ENCODE peak calls at places on chromosomes 13 and 19, in six cellular contexts. T is IMR-90, V is A549, O is GM12878, Z is HepG2, L is K562. Q is an unnamed sample.

GRCh38 chr13:104327217-104327616 is 1261.0 kb upstream of the SLC10A2 start:
- DNase-seq in T (no peak), V (no peak), O (no peak), Z (no peak), L (no peak), Q (no peak)

GRCh38 chr19:18764591-18765051 is 26.5 kb downstream of the COMP start:
- DNase-seq in T (no peak), V (no peak), O (no peak), Z (no peak), L (no peak), Q (no peak)

GRCh38 chr19:34269081-34269480 is 14.7 kb downstream of the GARRE1 start:
- DNase-seq in T (no peak), V (no peak), O (no peak), Z (no peak), L (no peak), Q (no peak)

GRCh38 chr19:1027953-1028902 is 1.8 kb downstream of the CNN2 start:
- DNase-seq in T (peak), V (peak), O (no peak), Z (peak), L (peak), Q (no peak)

GRCh38 chr13:112737329-112737728 is 47.5 kb downstream of the ATP11A start:
- DNase-seq in T (no peak), V (no peak), O (no peak), Z (no peak), L (no peak), Q (no peak)

GRCh38 chr13:66660013-66660804 is 569.9 kb downstream of the PCDH9 start:
- DNase-seq in T (peak), V (no peak), O (no peak), Z (no peak), L (no peak), Q (peak)

GRCh38 chr19:35136977-35137702 is 1.5 kb upstream of the FXYD1 start:
- DNase-seq in T (no peak), V (no peak), O (no peak), Z (peak), L (no peak), Q (no peak)

GRCh38 chr13:43107780-43108179 is 84.4 kb downstream of the DNAJC15 start:
- DNase-seq in T (peak), V (no peak), O (no peak), Z (no peak), L (no peak), Q (no peak)

GRCh38 chr13:27270594-27271520 is at the start of gene RASL11A:
- DNase-seq in T (peak), V (peak), O (no peak), Z (peak), L (peak), Q (peak)
- TF ChIP-seq BHLHE40 in T (no peak), V (no peak), O (peak), Z (no peak), L (no peak), Q (no peak)

GRCh38 chr13:35957174-35957867 is 173.9 kb downstream of the DCLK1 start:
- DNase-seq in T (peak), V (no peak), O (no peak), Z (no peak), L (no peak), Q (no peak)

GRCh38 chr13:35954207-35954560 is 177.0 kb downstream of the DCLK1 start:
- DNase-seq in T (no peak), V (no peak), O (no peak), Z (no peak), L (no peak), Q (no peak)

GRCh38 chr13:35957996-35958395 is 173.2 kb downstream of the DCLK1 start:
- DNase-seq in T (no peak), V (no peak), O (no peak), Z (no peak), L (no peak), Q (no peak)

GRCh38 chr13:35956074-35956473 is 175.1 kb downstream of the DCLK1 start:
- DNase-seq in T (no peak), V (no peak), O (no peak), Z (no peak), L (no peak), Q (no peak)

DNA sequence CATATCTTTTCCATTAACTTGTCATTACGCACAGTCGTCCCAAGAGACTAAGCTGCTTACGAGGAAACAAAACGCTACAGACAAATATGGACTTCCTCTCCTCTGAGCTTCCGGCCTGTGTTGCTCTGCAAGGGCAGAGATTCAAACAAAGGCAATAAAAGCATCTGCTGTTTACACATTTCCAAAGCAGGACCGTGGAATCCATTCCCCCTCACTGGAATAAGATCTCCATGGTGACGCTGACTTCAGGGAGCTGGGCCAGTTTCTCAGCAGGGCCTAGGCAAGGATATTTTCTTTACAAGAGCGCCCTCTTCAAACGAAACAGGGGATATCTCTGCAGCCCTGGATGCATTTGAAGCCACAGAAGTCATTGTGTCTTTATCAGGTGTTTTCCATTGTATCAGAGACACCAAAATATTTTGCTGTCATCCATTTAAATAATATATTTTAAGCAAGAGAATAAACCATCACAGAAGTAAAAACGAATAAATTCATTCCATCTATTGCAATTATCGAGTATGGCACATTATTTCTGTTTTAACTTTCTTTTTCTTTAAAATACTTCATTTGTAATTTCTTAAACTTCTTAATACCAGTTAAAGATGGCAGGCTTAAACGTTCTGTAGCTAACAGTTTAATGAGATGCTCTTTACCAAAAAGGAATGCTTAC is 177.5 kb downstream of the DCLK1 start:
- DNase-seq in T (peak), V (peak), O (no peak), Z (peak), L (peak), Q (peak)
- TF ChIP-seq BHLHE40 in T (no peak), V (no peak), O (no peak), Z (no peak), L (no peak), Q (no peak)

GRCh38 chr19:52099497-52100138 is 4.1 kb upstream of the ZNF841 start:
- DNase-seq in T (no peak), V (no peak), O (no peak), Z (peak), L (no peak), Q (no peak)
- TF ChIP-seq BHLHE40 in T (no peak), V (no peak), O (no peak), Z (peak), L (no peak), Q (no peak)

DNA sequence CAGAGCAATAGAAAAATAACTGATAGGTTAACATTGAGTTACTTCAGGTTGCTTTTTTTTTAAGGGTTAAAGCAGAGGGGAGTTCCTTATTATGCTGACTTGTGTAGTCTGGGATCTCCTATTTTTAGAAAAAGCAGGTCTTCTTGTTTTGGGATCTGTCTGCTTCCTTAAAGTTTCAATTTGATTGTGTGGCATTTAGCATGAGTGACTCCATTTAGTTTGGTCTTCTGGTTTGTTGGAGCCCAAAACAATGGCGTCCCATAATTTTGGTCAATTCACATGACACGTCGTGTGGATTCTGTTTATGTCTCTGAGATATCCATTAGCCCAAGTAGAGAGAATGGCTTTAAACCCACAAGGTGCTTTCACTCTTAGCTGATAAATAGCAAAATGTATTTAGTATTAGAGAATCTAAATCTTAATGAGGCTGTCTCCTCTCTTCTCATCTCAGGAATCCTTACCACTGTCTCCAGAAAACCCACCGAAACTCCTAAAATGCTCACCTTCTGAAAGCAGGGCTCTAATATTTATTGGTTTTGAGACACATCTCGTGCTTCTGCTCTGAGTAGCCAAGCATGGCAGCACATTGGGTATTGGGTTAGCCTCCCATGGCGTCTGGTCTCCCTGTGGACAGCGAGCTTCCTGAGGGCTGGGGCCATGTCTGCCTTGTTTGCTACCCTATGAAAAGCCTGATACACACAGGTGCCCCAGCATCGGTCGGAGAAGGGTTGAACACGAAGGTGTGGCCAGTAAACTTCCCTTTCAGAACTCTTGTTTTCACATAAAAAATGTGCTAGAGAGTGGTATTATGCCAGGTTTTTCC is 67.2 kb upstream of the GPR183 start:
- DNase-seq in T (no peak), V (no peak), O (no peak), Z (no peak), L (no peak), Q (no peak)
- TF ChIP-seq BHLHE40 in T (no peak), V (no peak), O (peak), Z (no peak), L (no peak), Q (no peak)

GRCh38 chr19:43132696-43133095 is 50.2 kb upstream of the PSG2 start:
- DNase-seq in T (peak), V (no peak), O (no peak), Z (no peak), L (no peak), Q (no peak)
- TF ChIP-seq BHLHE40 in T (no peak), V (no peak), O (no peak), Z (no peak), L (no peak), Q (no peak)